ENCODE peak calls at places on chromosomes 7 and 10, in seven cellular contexts. S is WERI-Rb-1; N is ecto neural progenitor cell; K is stimulated activated CD4-positive, alpha-beta T cell treated with anti-CD3 and anti-CD28 coated beads, Interleukin-2, amount 100 ng/mL, for 48 hours; Y is coronary artery; O is MCF 10A; R is heart right ventricle. G is an unnamed sample.

GRCh38 chr10:130507461-130507860 is 371.3 kb downstream of the GLRX3 start:
- DNase-seq in S (no peak), N (no peak), K (no peak), Y (no peak), O (no peak), R (no peak), G (no peak)

GRCh38 chr7:120741371-120742042 is 116.4 kb downstream of the TSPAN12 start:
- DNase-seq in S (no peak), N (no peak), K (no peak), Y (no peak), O (no peak), R (no peak), G (no peak)

GRCh38 chr7:142134944-142135343 is 23.4 kb downstream of the MGAM2 start:
- DNase-seq in S (no peak), N (no peak), K (no peak), Y (no peak), O (no peak), R (no peak), G (no peak)

GRCh38 chr7:42858570-42858969 is 53.3 kb downstream of the C7orf25 start:
- DNase-seq in S (no peak), N (no peak), K (no peak), Y (no peak), O (peak), R (no peak), G (no peak)

GRCh38 chr7:132575336-132575986 is 809 bp downstream of the PLXNA4 start:
- DNase-seq in S (peak), N (peak), K (no peak), Y (no peak), O (no peak), R (peak), G (no peak)

GRCh38 chr10:78972160-78972946 is 96.4 kb upstream of the ZMIZ1 start:
- DNase-seq in S (peak), N (peak), K (no peak), Y (peak), O (peak), R (peak), G (no peak)

GRCh38 chr10:124744688-124745055 is 494 bp upstream of the FAM53B start:
- DNase-seq in S (no peak), N (no peak), K (no peak), Y (no peak), O (no peak), R (no peak), G (peak)

GRCh38 chr10:33314788-33315561 is 19.5 kb downstream of the NRP1 start:
- DNase-seq in S (no peak), N (no peak), K (no peak), Y (no peak), O (peak), R (no peak), G (no peak)

GRCh38 chr10:31706921-31707571 is 221.6 kb downstream of the ARHGAP12 start:
- DNase-seq in S (peak), N (peak), K (no peak), Y (peak), O (no peak), R (peak), G (no peak)

GRCh38 chr7:116770941-116771340 is 91.4 kb upstream of the CAPZA2 start:
- DNase-seq in S (no peak), N (no peak), K (no peak), Y (no peak), O (no peak), R (no peak), G (no peak)

GRCh38 chr7:133932591-133932990 is 194.5 kb upstream of the LRGUK start:
- DNase-seq in S (no peak), N (no peak), K (no peak), Y (no peak), O (no peak), R (no peak), G (no peak)

GRCh38 chr7:6299774-6300173 is 27.4 kb upstream of the CYTH3 start:
- DNase-seq in S (no peak), N (no peak), K (no peak), Y (no peak), O (no peak), R (no peak), G (no peak)

GRCh38 chr7:112225006-112225405 is 18.5 kb downstream of the ZNF277 start:
- DNase-seq in S (no peak), N (no peak), K (no peak), Y (no peak), O (no peak), R (no peak), G (no peak)

GRCh38 chr10:31698169-31698890 is 230.3 kb downstream of the ARHGAP12 start:
- DNase-seq in S (no peak), N (no peak), K (no peak), Y (no peak), O (peak), R (no peak), G (no peak)

GRCh38 chr7:129202058-129202777 is 13.8 kb downstream of the SMO start:
- DNase-seq in S (no peak), N (no peak), K (no peak), Y (no peak), O (no peak), R (no peak), G (no peak)